ENCODE peak calls at places on chromosomes 3 and 15, in six cellular contexts. E is neuronal stem cell, N is IMR-90, A is mesenchymal stem cell, D is H1, Z is trophoblast cell. R is an unnamed sample.

GRCh38 chr3:129413687-129414506 is 14.5 kb downstream of the EFCAB12 start:
- DNase-seq in E (no peak), N (peak), A (peak), D (no peak), Z (no peak), R (no peak)

GRCh38 chr3:65712156-65712555 is 326.6 kb downstream of the MAGI1 start:
- DNase-seq in E (no peak), N (peak), A (no peak), D (no peak), Z (no peak), R (no peak)

GRCh38 chr15:101084801-101085200 is 165.6 kb downstream of the LRRK1 start:
- DNase-seq in E (no peak), N (no peak), A (no peak), D (no peak), Z (no peak), R (no peak)

GRCh38 chr3:128665362-128666021 is 14.9 kb upstream of the RPN1 start:
- DNase-seq in E (no peak), N (no peak), A (peak), D (no peak), Z (no peak), R (no peak)

GRCh38 chr3:56851966-56852884 is 50.5 kb upstream of the ARHGEF3 start:
- DNase-seq in E (no peak), N (no peak), A (peak), D (no peak), Z (peak), R (no peak)

GRCh38 chr3:133477497-133477896 is 77.6 kb downstream of the BFSP2 start:
- DNase-seq in E (no peak), N (no peak), A (no peak), D (no peak), Z (no peak), R (no peak)

GRCh38 chr3:151282921-151283320 is 4.6 kb upstream of the P2RY14 start:
- DNase-seq in E (peak), N (peak), A (peak), D (no peak), Z (peak), R (no peak)

GRCh38 chr3:38998086-38998485 is 53.7 kb downstream of the SCN11A start:
- DNase-seq in E (no peak), N (peak), A (peak), D (no peak), Z (no peak), R (no peak)

GRCh38 chr3:15206662-15207576 is 873 bp downstream of the CAPN7 start:
- DNase-seq in E (peak), N (peak), A (peak), D (peak), Z (peak), R (peak)

GRCh38 chr15:72116680-72117447 is 1.1 kb downstream of the MYO9A start:
- DNase-seq in E (no peak), N (peak), A (no peak), D (peak), Z (peak), R (no peak)

GRCh38 chr3:43394071-43394501 is 107.7 kb downstream of the SNRK start:
- DNase-seq in E (no peak), N (peak), A (peak), D (no peak), Z (no peak), R (no peak)

GRCh38 chr15:66882251-66883020 is 180.4 kb downstream of the SMAD6 start:
- DNase-seq in E (no peak), N (peak), A (peak), D (no peak), Z (peak), R (no peak)

GRCh38 chr3:169365993-169366915 is 297.3 kb downstream of the MECOM start:
- DNase-seq in E (no peak), N (no peak), A (no peak), D (no peak), Z (no peak), R (no peak)

GRCh38 chr15:65344214-65344908 is 33.4 kb downstream of the IGDCC3 start:
- DNase-seq in E (no peak), N (no peak), A (no peak), D (no peak), Z (no peak), R (no peak)

GRCh38 chr15:99076109-99076508 is 28.8 kb upstream of the SYNM start:
- DNase-seq in E (no peak), N (no peak), A (no peak), D (no peak), Z (no peak), R (no peak)
- H2AFZ ChIP-seq in E (peak), N (no peak), A (no peak), D (no peak), Z (no peak), R (no peak)

DNA sequence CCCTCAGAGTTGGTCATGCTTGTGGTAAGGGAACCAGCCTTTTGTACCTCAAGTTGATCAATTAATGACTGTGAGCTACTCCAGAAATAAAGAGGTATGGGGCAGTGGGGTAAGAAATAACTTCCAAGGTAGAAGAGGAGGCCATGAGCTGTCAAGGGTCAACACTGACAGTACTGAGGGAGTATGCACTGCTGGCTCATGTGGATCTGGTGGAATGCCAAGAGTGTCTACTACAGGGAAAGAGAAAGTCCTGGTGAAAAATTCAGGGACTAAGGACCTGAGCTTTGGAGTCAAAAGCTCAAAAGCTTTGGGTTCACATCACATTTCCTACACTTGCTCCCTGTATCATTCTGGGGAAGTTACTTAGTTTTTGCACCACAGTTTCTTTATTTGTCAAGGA is 154.9 kb downstream of the SEMA6D start:
- DNase-seq in E (no peak), N (no peak), A (peak), D (no peak), Z (peak), R (no peak)
- H2BK5ac ChIP-seq in E (no peak), N (no peak), A (no peak), D (no peak), Z (no peak), R (no peak)

DNA sequence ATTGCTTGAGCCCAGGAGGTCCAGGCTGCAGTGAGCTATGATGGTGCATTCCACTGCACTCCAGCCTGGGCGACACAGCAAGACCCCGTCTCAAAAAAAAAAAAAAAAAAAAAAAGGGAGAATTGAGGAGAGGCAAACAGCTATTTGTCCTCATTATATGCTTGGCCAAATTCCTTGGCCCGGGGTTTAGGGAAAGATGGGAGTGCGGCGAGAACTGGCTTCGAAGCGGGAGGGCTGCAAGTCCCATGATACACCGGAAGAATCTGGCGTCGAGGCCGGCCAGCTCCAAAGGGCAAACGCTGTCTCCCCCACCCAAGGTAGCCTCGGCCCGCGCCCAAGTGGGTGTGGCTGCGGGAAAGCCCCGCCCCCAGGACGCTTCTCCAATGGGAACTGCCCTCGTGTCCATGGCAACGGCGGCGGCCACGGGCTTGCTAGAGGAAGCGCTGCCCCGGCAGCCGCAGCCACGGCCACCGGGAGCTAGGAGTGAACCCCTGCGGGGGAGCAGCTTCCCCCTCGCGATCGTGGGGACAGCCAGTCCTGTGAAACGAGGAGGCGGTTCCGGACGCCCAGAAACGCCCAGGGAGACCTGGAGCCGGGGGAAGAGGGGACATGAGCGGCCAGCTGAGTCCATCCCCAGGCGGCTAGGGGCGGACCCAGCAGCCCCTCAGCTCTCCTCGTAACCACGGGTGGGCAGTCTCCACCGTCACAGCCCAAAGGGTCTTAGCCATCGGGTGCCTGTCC is at the start of gene TTLL13:
- DNase-seq in E (peak), N (peak), A (peak), D (peak), Z (peak), R (peak)
- H2AFZ ChIP-seq in E (peak), N (peak), A (peak), D (peak), Z (peak), R (peak)

GRCh38 chr15:58243083-58243482 is 104.9 kb downstream of the AQP9 start:
- DNase-seq in E (no peak), N (no peak), A (no peak), D (no peak), Z (no peak), R (no peak)

GRCh38 chr15:58240191-58240932 is 102.2 kb downstream of the AQP9 start:
- DNase-seq in E (no peak), N (no peak), A (no peak), D (no peak), Z (no peak), R (no peak)

GRCh38 chr15:58244546-58244945 is 106.4 kb downstream of the AQP9 start:
- DNase-seq in E (no peak), N (no peak), A (no peak), D (no peak), Z (no peak), R (no peak)

GRCh38 chr15:58246041-58246440 is 107.9 kb downstream of the AQP9 start:
- DNase-seq in E (no peak), N (no peak), A (no peak), D (no peak), Z (no peak), R (no peak)

DNA sequence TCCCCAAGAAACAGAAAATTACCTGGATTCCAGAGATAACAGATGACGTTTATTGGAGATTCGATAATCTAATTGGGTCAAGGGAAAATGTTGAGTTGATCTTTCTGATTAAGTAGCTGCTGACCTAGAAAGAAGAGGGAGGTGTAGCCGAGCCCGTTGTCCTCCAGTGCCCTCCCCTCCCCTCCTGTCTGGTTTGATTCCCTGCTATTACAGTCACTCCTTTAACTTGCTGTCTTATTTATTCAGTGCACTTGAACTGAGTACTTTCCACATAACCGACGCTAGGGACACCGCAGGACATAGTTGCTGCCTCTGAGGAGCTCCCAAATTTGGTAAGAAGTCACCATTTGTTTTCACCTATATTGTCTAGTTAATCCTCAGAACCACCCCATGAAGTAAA is 103.7 kb downstream of the AQP9 start:
- DNase-seq in E (no peak), N (no peak), A (no peak), D (no peak), Z (peak), R (no peak)
- H2BK5ac ChIP-seq in E (no peak), N (no peak), A (no peak), D (no peak), Z (no peak), R (no peak)

GRCh38 chr3:177356113-177356512 is 158.8 kb upstream of the TBL1XR1 start:
- DNase-seq in E (no peak), N (no peak), A (no peak), D (no peak), Z (no peak), R (no peak)
- H2AFZ ChIP-seq in E (no peak), N (peak), A (no peak), D (no peak), Z (no peak), R (no peak)

DNA sequence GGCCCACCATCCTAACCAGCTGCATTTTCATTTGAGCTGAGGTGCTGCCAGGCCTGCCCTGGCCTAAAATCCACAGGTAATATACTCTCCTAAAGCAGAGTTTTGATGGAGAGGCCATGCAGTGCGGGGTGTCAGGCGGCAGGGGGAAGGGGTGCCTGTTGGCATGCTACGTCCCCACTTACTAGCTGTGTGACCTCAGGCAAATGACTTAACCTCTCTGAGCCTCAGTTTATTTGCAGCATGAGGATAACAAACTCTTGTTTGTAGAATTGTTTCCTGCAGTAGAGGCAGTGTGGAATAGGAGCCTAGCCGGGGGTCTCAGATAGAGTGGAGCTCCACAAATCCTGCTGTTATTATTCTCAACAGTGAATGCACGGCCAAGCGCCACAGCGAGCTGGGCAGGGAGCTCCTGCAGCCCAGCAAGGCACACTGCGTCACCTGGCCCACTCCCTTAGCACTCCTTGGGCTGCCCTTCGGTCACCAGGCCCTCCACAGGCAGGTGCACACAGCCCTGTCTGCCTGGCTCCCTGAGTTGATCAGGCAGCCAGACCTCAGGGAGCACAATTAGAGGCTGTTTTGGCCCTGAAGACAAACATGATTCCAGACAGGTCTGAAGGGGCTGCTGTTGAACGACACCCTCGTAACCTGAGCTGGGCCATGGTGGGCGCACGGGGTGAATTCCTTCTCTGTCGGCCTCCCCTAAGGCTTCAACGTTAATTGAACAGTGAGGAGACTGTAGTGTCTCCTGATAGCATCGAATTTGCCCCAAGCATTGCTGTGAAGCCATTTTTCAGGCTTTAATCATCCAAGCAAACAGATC is 248.8 kb upstream of the LYSMD4 start:
- DNase-seq in E (no peak), N (no peak), A (no peak), D (no peak), Z (no peak), R (no peak)
- H2BK5ac ChIP-seq in E (no peak), N (no peak), A (no peak), D (peak), Z (no peak), R (no peak)

GRCh38 chr3:193782280-193782654 is 189.3 kb downstream of the OPA1 start:
- DNase-seq in E (no peak), N (no peak), A (peak), D (no peak), Z (peak), R (peak)
- H2AFZ ChIP-seq in E (no peak), N (no peak), A (no peak), D (no peak), Z (no peak), R (no peak)

DNA sequence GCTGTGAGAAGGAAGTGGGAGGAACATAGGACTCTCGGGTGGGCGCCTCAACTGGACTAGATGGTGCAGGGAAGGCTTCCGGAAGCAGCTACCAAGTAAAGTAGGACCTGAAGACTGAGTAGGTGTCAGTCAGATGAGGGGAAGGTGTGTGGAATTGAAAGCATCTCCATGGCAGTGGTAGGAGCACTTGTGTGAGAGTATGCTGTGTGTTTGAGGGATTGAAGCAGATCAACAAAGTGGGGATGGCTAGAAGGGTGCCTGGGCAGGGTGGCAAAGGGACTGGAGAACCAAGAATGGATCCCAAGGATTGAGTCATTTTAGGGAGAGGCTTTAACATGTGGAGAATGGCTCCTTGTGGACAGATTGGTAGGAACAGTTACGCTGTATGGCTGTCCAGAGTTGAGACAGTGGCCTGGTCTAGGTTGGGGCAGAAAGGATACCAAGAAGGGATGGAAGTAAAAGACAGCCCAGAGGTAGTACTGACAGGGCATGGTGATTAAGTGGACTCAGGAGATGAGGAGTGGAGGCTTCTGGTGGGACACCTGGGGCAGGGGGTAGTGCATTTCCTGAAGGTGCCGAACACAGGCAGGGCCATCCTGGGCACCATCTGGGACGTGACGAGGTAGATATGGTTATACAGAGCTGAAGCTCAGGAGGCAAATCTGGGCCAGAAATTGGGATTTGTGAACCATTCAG is 1.5 kb downstream of the UQCC5 start:
- DNase-seq in E (no peak), N (no peak), A (no peak), D (no peak), Z (no peak), R (no peak)
- H2BK5ac ChIP-seq in E (no peak), N (peak), A (no peak), D (no peak), Z (no peak), R (no peak)

GRCh38 chr15:42035362-42035761 is 14.5 kb upstream of the PLA2G4E start:
- DNase-seq in E (no peak), N (peak), A (no peak), D (no peak), Z (no peak), R (peak)
- H2AFZ ChIP-seq in E (peak), N (peak), A (no peak), D (peak), Z (no peak), R (peak)

DNA sequence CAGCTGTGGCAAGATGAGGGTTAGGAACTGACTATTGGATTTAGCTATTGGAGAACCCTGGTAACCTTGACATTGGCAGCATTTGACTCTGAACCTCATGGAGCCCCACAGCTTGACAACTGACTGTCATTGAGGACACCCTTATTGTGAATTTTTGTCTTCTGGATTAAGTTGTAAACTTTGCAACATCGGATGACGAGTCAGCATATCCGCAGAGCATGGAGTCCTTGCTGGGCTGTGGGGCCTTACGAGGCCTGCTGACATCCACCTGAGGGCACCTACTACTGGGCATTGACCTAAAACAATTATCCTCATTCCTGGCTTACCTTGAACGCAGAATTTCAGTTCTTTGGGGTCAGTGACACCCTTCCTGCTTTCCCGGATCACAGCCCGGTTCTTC is 79.0 kb upstream of the ETV5 start:
- DNase-seq in E (no peak), N (no peak), A (no peak), D (no peak), Z (peak), R (no peak)
- H2BK5ac ChIP-seq in E (no peak), N (no peak), A (no peak), D (no peak), Z (no peak), R (no peak)